ENCODE peak calls at places on chromosomes 5 and 9, in four cellular contexts. A is HCT116, B is left ventricle myocardium inferior, O is OCI-LY7. I is an unnamed sample.
A peak's percentile ranks its signal among the peaks of the same experiment; 100 is the strongest.

GRCh38 chr5:88555658-88556057 is 287.0 kb upstream of the TMEM161B start:
- DNase-seq in A (no peak), B (no peak), O (no peak), I (no peak)

GRCh38 chr5:18088020-18088579 is 453.8 kb downstream of the TAF11L14 start:
- DNase-seq in A (no peak), B (no peak), O (no peak), I (no peak)

GRCh38 chr9:2040828-2041227 is 25.7 kb downstream of the SMARCA2 start:
- DNase-seq in A (no peak), B (no peak), O (no peak), I (no peak)

GRCh38 chr9:93343663-93344062 is 107.8 kb upstream of the FAM120A start:
- DNase-seq in A (no peak), B (no peak), O (no peak), I (no peak)

GRCh38 chr5:174303437-174304045 is 258.0 kb downstream of the NSG2 start:
- DNase-seq in A (no peak), B (no peak), O (no peak), I (no peak)

GRCh38 chr5:40681351-40682311 is 1.9 kb downstream of the PTGER4 start:
- DNase-seq in A (no peak), B (peak; percentile 27), O (no peak), I (no peak)

GRCh38 chr5:109479260-109479860 is 69.6 kb upstream of the PJA2 start:
- DNase-seq in A (no peak), B (no peak), O (peak; percentile 33), I (no peak)

GRCh38 chr9:33209394-33209793 is 30.6 kb upstream of the SPINK4 start:
- DNase-seq in A (no peak), B (no peak), O (no peak), I (no peak)

GRCh38 chr9:91395553-91396470 is 27.8 kb downstream of the NFIL3 start:
- DNase-seq in A (no peak), B (no peak), O (peak; percentile 7), I (peak; percentile 52)

GRCh38 chr5:114909424-114909823 is 260.3 kb downstream of the TRIM36 start:
- DNase-seq in A (no peak), B (no peak), O (no peak), I (no peak)

GRCh38 chr9:90960941-90961340 is 159.3 kb downstream of the SYK start:
- DNase-seq in A (no peak), B (no peak), O (no peak), I (no peak)

GRCh38 chr9:104107799-104108198 is 13.7 kb downstream of the SMC2 start:
- DNase-seq in A (no peak), B (no peak), O (no peak), I (no peak)

GRCh38 chr9:108078823-108079222 is 589.3 kb upstream of the KLF4 start:
- DNase-seq in A (no peak), B (no peak), O (no peak), I (no peak)

GRCh38 chr9:86783884-86784283 is 163.4 kb downstream of the GAS1 start:
- DNase-seq in A (no peak), B (no peak), O (no peak), I (no peak)

GRCh38 chr5:138115254-138115653 is 24.0 kb downstream of the NME5 start:
- DNase-seq in A (no peak), B (no peak), O (no peak), I (no peak)

GRCh38 chr9:131262327-131263032 is 13.8 kb downstream of the FAM78A start:
- DNase-seq in A (no peak), B (no peak), O (peak; percentile 79), I (no peak)

GRCh38 chr5:157026789-157027424 is 32.0 kb downstream of the HAVCR1 start:
- DNase-seq in A (peak; percentile 37), B (no peak), O (peak; percentile 64), I (no peak)

GRCh38 chr9:82673904-82674303 is 389.0 kb downstream of the RASEF start:
- DNase-seq in A (no peak), B (no peak), O (no peak), I (no peak)

GRCh38 chr9:122661416-122661815 is at the start of gene OR1L1:
- DNase-seq in A (no peak), B (no peak), O (no peak), I (no peak)

GRCh38 chr5:110401881-110402280 is 324.6 kb downstream of the TMEM232 start:
- DNase-seq in A (no peak), B (no peak), O (no peak), I (no peak)

GRCh38 chr5:168433982-168434381 is 52.3 kb upstream of the RARS1 start:
- DNase-seq in A (no peak), B (no peak), O (no peak), I (no peak)

GRCh38 chr9:137680445-137681358 is 61.9 kb downstream of the EHMT1 start:
- DNase-seq in A (no peak), B (no peak), O (no peak), I (no peak)
- H3K27ac ChIP-seq in A (no peak overlapping the region), B (no peak overlapping the region), O (peak overlapping the region; percentile 96), I (no peak overlapping the region)

GRCh38 chr9:128720841-128721486 is 3.0 kb downstream of the ZDHHC12 start:
- DNase-seq in A (no peak), B (no peak), O (no peak), I (no peak)

GRCh38 chr9:128723352-128723865 is 518 bp downstream of the ZDHHC12 start:
- DNase-seq in A (no peak), B (no peak), O (no peak), I (no peak)

GRCh38 chr9:128721487-128722010 is 2.4 kb downstream of the ZDHHC12 start:
- DNase-seq in A (no peak), B (no peak), O (no peak), I (no peak)

GRCh38 chr9:128723866-128724743 is at the start of gene ZDHHC12:
- DNase-seq in A (peak; percentile 96), B (peak; percentile 96), O (peak; percentile 100), I (peak; percentile 93)

GRCh38 chr9:128722380-128723351 is 1.3 kb downstream of the ZDHHC12 start:
- DNase-seq in A (no peak), B (no peak), O (no peak), I (no peak)
- H3K27ac ChIP-seq in A (peak overlapping the region; percentile 62), B (peak overlapping the region; percentile 89), O (peak overlapping the region; percentile 14), I (no peak overlapping the region)

GRCh38 chr9:113492343-113493079 is 29.0 kb downstream of the RGS3 start:
- DNase-seq in A (no peak), B (peak; percentile 48), O (no peak), I (no peak)

GRCh38 chr9:113497051-113497450 is 33.5 kb downstream of the RGS3 start:
- DNase-seq in A (no peak), B (no peak), O (no peak), I (no peak)

GRCh38 chr9:113488490-113488889 is 25.0 kb downstream of the RGS3 start:
- DNase-seq in A (no peak), B (peak; percentile 41), O (no peak), I (no peak)

GRCh38 chr9:113495555-113495954 is 32.0 kb downstream of the RGS3 start:
- DNase-seq in A (no peak), B (no peak), O (no peak), I (no peak)

DNA sequence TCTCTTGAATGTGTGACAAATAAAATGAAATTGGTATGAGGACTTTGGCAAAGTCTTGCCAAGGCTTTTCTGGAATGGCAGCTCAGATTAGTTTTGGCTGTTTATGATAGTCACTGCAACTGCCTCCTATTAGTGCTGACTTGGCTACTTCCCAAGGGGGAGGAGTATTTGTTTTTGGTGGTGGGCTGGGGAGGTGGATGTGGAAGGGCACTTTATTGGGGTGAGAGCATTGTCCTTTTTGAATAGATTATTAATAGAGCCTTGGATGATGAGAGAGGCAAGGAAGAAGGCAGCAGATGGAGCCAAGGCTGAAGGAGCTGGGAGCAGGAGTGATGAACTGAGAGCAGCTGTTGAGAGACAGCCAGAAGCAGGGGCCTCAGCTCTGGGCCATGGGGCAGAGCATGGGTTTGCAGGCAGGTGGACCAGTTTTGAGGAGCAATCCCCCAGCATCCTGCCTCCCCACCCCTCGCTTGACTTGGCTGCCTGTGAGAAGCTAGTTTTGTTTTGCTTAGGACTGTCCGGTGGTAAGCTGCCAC is 29.6 kb downstream of the RGS3 start:
- DNase-seq in A (no peak), B (no peak), O (no peak), I (no peak)
- H3K27ac ChIP-seq in A (no peak overlapping the region), B (peak overlapping the region; percentile 70), O (no peak overlapping the region), I (no peak overlapping the region)

DNA sequence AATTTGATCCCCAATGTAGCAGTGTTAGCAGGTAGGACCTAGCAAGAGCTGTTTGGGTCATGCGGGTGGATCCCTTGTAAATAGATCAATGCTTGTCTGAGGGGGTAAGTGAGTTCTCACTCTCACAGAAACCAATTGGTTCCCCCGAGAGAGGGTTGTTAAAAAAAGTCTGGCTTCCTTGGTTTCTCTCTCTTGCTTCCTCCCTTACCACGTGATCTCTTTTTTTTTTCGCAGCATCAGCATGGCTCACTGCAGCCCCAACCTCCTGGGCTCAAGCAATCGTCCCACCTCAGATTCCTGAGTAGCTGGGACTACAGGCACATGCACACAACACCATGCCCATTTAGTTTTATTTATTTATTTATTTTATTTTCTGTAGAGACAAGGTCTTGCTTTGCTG is 26.4 kb downstream of the RAPGEF6 start:
- DNase-seq in A (no peak), B (no peak), O (peak; percentile 9), I (no peak)
- H3K27ac ChIP-seq in A (no peak overlapping the region), B (no peak overlapping the region), O (no peak overlapping the region), I (no peak overlapping the region)

DNA sequence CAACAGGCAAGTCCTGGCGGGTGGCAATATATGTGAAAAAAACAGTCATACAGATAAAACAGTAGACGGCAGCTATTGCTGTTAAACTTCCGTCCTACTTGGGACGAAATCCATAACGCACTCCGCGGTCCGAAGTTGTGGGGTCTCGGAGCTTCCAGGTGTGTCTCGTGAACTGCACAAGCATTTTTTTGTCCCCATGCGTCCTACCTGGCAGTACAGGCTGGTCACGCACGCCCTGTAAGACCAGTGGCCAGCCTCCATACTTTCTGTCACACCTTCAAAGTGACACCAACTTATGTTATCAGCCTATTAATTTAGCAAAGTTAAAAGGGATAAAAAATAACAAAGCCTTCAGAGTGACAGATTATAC is 51.3 kb downstream of the TGFBI start:
- DNase-seq in A (no peak), B (no peak), O (no peak), I (no peak)
- H3K27ac ChIP-seq in A (no peak overlapping the region), B (peak overlapping the region; percentile 91), O (no peak overlapping the region), I (no peak overlapping the region)

GRCh38 chr9:13064060-13064459 is 215.4 kb downstream of the MPDZ start:
- DNase-seq in A (no peak), B (no peak), O (no peak), I (no peak)

GRCh38 chr9:13061390-13061789 is 218.1 kb downstream of the MPDZ start:
- DNase-seq in A (no peak), B (no peak), O (no peak), I (no peak)

GRCh38 chr9:13064676-13065075 is 214.8 kb downstream of the MPDZ start:
- DNase-seq in A (no peak), B (no peak), O (no peak), I (no peak)
- H3K27ac ChIP-seq in A (no peak overlapping the region), B (no peak overlapping the region), O (no peak overlapping the region), I (no peak overlapping the region)

GRCh38 chr5:93313672-93314071 is 267.3 kb downstream of the NR2F1-AS1 start:
- DNase-seq in A (no peak), B (no peak), O (no peak), I (no peak)
- H3K27ac ChIP-seq in A (no peak overlapping the region), B (no peak overlapping the region), O (no peak overlapping the region), I (no peak overlapping the region)

GRCh38 chr5:112418412-112419049 is 546 bp downstream of the EPB41L4A start:
- DNase-seq in A (no peak), B (peak; percentile 14), O (no peak), I (no peak)
- H3K27ac ChIP-seq in A (no peak overlapping the region), B (peak overlapping the region; percentile 95), O (no peak overlapping the region), I (peak overlapping the region; percentile 67)

I was measured in epithelial cell of prostate.